ENCODE peak calls at places on chromosomes 16 and 17, in four cellular contexts. G is WERI-Rb-1, C is AG08396, U is NCI-H510A treated with DMSO at 0.1 percent for 48 hours. E is an unnamed sample.

GRCh38 chr16:13680021-13680672 is 239.8 kb upstream of the ERCC4 start:
- DNase-seq in C (no peak), G (no peak), U (no peak), E (no peak)

GRCh38 chr17:78174332-78174869 is 6.0 kb downstream of the SYNGR2 start:
- DNase-seq in C (no peak), G (no peak), U (no peak), E (peak)

GRCh38 chr16:22255335-22255734 is 41.9 kb upstream of the POLR3E start:
- DNase-seq in U (no peak), C (no peak), G (no peak), E (no peak)

GRCh38 chr16:23071202-23072083 is 77.8 kb downstream of the USP31 start:
- DNase-seq in U (no peak), C (peak), G (no peak), E (no peak)

GRCh38 chr16:51698647-51699046 is 547.6 kb upstream of the SALL1 start:
- DNase-seq in C (no peak), U (no peak), G (no peak), E (no peak)

GRCh38 chr16:84643180-84643583 is 5.1 kb upstream of the KLHL36 start:
- DNase-seq in G (no peak), C (peak), U (peak), E (no peak)

GRCh38 chr16:19168173-19169080 is at the start of gene SYT17:
- DNase-seq in C (peak), G (peak), U (peak), E (peak)

GRCh38 chr17:45248132-45248936 is 13.6 kb downstream of the SPATA32 start:
- DNase-seq in C (no peak), U (peak), G (peak), E (no peak)

GRCh38 chr17:45902892-45903346 is 8.6 kb downstream of the MAPT start:
- DNase-seq in G (no peak), C (no peak), U (peak), E (peak)

GRCh38 chr16:67486805-67487204 is 3.5 kb upstream of the AGRP start:
- DNase-seq in G (no peak), C (no peak), U (no peak), E (no peak)

GRCh38 chr16:66099261-66099660 is 267.2 kb upstream of the CDH5 start:
- DNase-seq in U (no peak), C (no peak), G (peak), E (no peak)

GRCh38 chr16:29943846-29944669 is 17.8 kb upstream of the TMEM219 start:
- DNase-seq in C (peak), G (peak), U (peak), E (peak)

GRCh38 chr16:87074635-87075318 is 242.4 kb downstream of the C16orf95 start:
- DNase-seq in G (peak), U (no peak), C (no peak), E (no peak)

GRCh38 chr16:11793840-11794239 is 3.2 kb downstream of the ZC3H7A start:
- DNase-seq in G (peak), U (peak), C (no peak), E (no peak)

GRCh38 chr16:30368122-30368791 is 2.0 kb downstream of the TBC1D10B start:
- DNase-seq in G (no peak), U (peak), C (peak), E (no peak)

E was measured in SHP77.